ENCODE peak calls at places on chromosomes 13 and 19, in six cellular contexts. A is mesendoderm, Q is H1, Y is neuronal stem cell, C is H9, D is mesenchymal stem cell. G is an unnamed sample.

GRCh38 chr19:40274585-40275544 is 10.3 kb downstream of the AKT2 start:
- DNase-seq in A (no peak), Q (no peak), Y (no peak), C (no peak), D (no peak), G (no peak)

GRCh38 chr19:42233638-42234292 is 8.6 kb downstream of the GSK3A start:
- DNase-seq in A (no peak), Q (no peak), Y (no peak), C (no peak), D (no peak), G (no peak)

GRCh38 chr19:3413796-3414327 is 47.5 kb downstream of the NFIC start:
- DNase-seq in A (no peak), Q (no peak), Y (no peak), C (no peak), D (peak; percentile 48), G (no peak)

GRCh38 chr13:42758515-42758914 is 22.9 kb upstream of the FAM216B start:
- DNase-seq in A (no peak), Q (no peak), Y (no peak), C (no peak), D (no peak), G (no peak)

GRCh38 chr19:14475251-14476073 is at the start of gene PTGER1:
- DNase-seq in A (peak; percentile 58), Q (peak; percentile 76), Y (no peak), C (peak; percentile 69), D (peak; percentile 61), G (peak; percentile 35)

GRCh38 chr19:55437410-55437809 is 5.7 kb downstream of the SHISA7 start:
- DNase-seq in A (peak; percentile 87), Q (peak; percentile 87), Y (peak; percentile 78), C (peak; percentile 88), D (peak; percentile 70), G (peak; percentile 56)

GRCh38 chr13:112885782-112886268 is 83.2 kb upstream of the MCF2L start:
- DNase-seq in A (peak; percentile 93), Q (peak; percentile 84), Y (peak; percentile 74), C (peak; percentile 95), D (peak; percentile 88), G (peak; percentile 87)

GRCh38 chr19:35644987-35645679 is 3.0 kb upstream of the COX6B1 start:
- DNase-seq in A (peak; percentile 90), Q (peak; percentile 98), Y (peak; percentile 86), C (peak; percentile 93), D (no peak), G (peak; percentile 16)

GRCh38 chr19:7926021-7926726 is at the start of gene CTXN1:
- DNase-seq in A (peak; percentile 69), Q (peak; percentile 91), Y (peak; percentile 72), C (peak; percentile 71), D (peak; percentile 75), G (no peak)

GRCh38 chr19:16325161-16325527 is 518 bp downstream of the KLF2 start:
- DNase-seq in A (peak; percentile 48), Q (peak; percentile 71), Y (peak; percentile 17), C (peak; percentile 46), D (peak; percentile 35), G (no peak)

GRCh38 chr13:24443366-24443765 is 69.2 kb downstream of the PARP4 start:
- DNase-seq in A (no peak), Q (no peak), Y (no peak), C (no peak), D (no peak), G (no peak)

GRCh38 chr19:28443361-28443760 is 769.6 kb downstream of the UQCRFS1 start:
- DNase-seq in A (peak; percentile 66), Q (no peak), Y (no peak), C (no peak), D (no peak), G (no peak)

GRCh38 chr19:45152504-45153338 is 8.1 kb downstream of the NKPD1 start:
- DNase-seq in A (peak; percentile 71), Q (peak; percentile 75), Y (no peak), C (peak; percentile 82), D (no peak), G (peak; percentile 40)

GRCh38 chr13:48155850-48156249 is 60.9 kb upstream of the MED4 start:
- DNase-seq in A (no peak), Q (no peak), Y (no peak), C (no peak), D (peak; percentile 45), G (peak; percentile 33)

GRCh38 chr19:45141203-45141900 is 19.4 kb downstream of the NKPD1 start:
- DNase-seq in A (no peak), Q (no peak), Y (no peak), C (no peak), D (no peak), G (no peak)

GRCh38 chr13:23445794-23446193 is 12.3 kb upstream of the SACS start:
- DNase-seq in A (peak; percentile 37), Q (peak; percentile 38), Y (no peak), C (no peak), D (no peak), G (no peak)

GRCh38 chr13:54445453-54445852 is 1416.8 kb downstream of the OLFM4 start:
- DNase-seq in A (no peak), Q (no peak), Y (no peak), C (no peak), D (no peak), G (no peak)

GRCh38 chr13:100887729-100888151 is 213.1 kb upstream of the TMTC4 start:
- DNase-seq in A (peak; percentile 54), Q (no peak), Y (no peak), C (no peak), D (peak; percentile 89), G (peak; percentile 82)

GRCh38 chr13:73440296-73440895 is 381.6 kb downstream of the KLF5 start:
- DNase-seq in A (peak; percentile 60), Q (no peak), Y (no peak), C (no peak), D (peak; percentile 27), G (no peak)

GRCh38 chr19:12464769-12465725 is 19.6 kb downstream of the ZNF709 start:
- DNase-seq in A (peak; percentile 16), Q (no peak), Y (no peak), C (no peak), D (no peak), G (no peak)

GRCh38 chr13:24142453-24142852 is 18.1 kb upstream of the SPATA13 start:
- DNase-seq in A (no peak), Q (no peak), Y (no peak), C (no peak), D (no peak), G (no peak)

GRCh38 chr19:13731147-13731964 is 33.0 kb upstream of the MRI1 start:
- DNase-seq in A (peak; percentile 97), Q (peak; percentile 98), Y (peak; percentile 93), C (peak; percentile 98), D (peak; percentile 98), G (peak; percentile 98)

GRCh38 chr19:56707821-56708220 is 36.3 kb upstream of the ZNF835 start:
- DNase-seq in A (no peak), Q (no peak), Y (no peak), C (no peak), D (no peak), G (no peak)

GRCh38 chr13:32811297-32811800 is 204.9 kb upstream of the KL start:
- DNase-seq in A (no peak), Q (no peak), Y (no peak), C (no peak), D (peak; percentile 41), G (no peak)

GRCh38 chr19:42816901-42817300 is 51.4 kb upstream of the PSG8 start:
- DNase-seq in A (no peak), Q (no peak), Y (no peak), C (no peak), D (no peak), G (peak; percentile 31)

GRCh38 chr19:34452671-34453253 is 24.6 kb downstream of the UBA2 start:
- DNase-seq in A (no peak), Q (no peak), Y (no peak), C (no peak), D (no peak), G (peak; percentile 64)

GRCh38 chr13:42760949-42761348 is 20.4 kb upstream of the FAM216B start:
- DNase-seq in A (no peak), Q (no peak), Y (no peak), C (no peak), D (no peak), G (peak; percentile 70)

GRCh38 chr13:110409581-110409992 is 102.5 kb downstream of the COL4A2 start:
- DNase-seq in A (no peak), Q (no peak), Y (no peak), C (no peak), D (peak; percentile 93), G (peak; percentile 68)
- H2BK120ac ChIP-seq in A (no peak overlapping the region), Q (no peak overlapping the region), Y (no peak overlapping the region), C (no peak overlapping the region), D (peak overlapping the region; percentile 69), G (peak overlapping the region; percentile 93)

DNA sequence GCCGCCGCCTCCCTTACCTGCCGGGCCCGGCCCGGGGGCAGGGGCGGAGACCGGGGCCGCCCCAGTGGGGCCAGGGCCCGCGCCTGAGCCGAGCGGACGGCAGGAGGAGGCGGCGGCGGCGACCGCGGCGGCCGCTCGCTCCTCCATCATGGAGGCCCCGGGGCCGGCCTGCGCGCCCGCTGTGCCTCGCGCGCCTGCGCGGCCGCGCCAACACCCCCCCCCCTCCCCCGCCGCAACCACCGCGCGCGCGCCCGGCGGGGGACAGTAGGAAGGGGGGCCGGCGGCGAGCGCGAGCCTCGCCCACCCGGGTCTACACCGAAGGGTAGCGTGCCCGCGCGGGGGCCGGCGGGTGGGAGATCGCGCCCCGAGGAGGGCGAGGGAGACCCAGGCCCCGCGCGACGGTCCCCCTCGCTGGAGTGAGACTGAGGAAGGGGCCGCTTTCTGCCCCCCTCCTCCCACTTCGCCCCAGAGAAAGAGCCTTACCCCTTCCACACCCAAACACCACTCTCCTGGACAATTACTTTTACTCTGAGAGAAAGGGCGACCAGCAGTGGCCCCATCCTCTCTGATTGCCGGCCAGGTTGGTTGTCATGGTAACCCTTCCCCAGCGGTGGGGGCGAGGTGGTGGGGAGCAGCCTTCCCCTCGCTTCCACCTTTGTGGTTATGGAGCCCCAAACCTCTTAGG is at the start of gene STRN4:
- DNase-seq in A (peak; percentile 40), Q (peak; percentile 67), Y (peak; percentile 47), C (no peak), D (peak; percentile 46), G (no peak)
- H2BK120ac ChIP-seq in A (peak within 1 kb of the TSS; percentile 85), Q (no peak within 1 kb of the TSS), Y (peak within 1 kb of the TSS; percentile 89), C (peak within 1 kb of the TSS; percentile 91), D (peak within 1 kb of the TSS; percentile 82), G (peak within 1 kb of the TSS; percentile 57)

GRCh38 chr19:52993342-52994178 is 20.2 kb upstream of the ERVV-1 start:
- DNase-seq in A (peak; percentile 94), Q (peak; percentile 95), Y (peak; percentile 87), C (peak; percentile 81), D (peak; percentile 78), G (peak; percentile 66)
- H2BK120ac ChIP-seq in A (no peak overlapping the region), Q (no peak overlapping the region), Y (no peak overlapping the region), C (no peak overlapping the region), D (no peak overlapping the region), G (no peak overlapping the region)

DNA sequence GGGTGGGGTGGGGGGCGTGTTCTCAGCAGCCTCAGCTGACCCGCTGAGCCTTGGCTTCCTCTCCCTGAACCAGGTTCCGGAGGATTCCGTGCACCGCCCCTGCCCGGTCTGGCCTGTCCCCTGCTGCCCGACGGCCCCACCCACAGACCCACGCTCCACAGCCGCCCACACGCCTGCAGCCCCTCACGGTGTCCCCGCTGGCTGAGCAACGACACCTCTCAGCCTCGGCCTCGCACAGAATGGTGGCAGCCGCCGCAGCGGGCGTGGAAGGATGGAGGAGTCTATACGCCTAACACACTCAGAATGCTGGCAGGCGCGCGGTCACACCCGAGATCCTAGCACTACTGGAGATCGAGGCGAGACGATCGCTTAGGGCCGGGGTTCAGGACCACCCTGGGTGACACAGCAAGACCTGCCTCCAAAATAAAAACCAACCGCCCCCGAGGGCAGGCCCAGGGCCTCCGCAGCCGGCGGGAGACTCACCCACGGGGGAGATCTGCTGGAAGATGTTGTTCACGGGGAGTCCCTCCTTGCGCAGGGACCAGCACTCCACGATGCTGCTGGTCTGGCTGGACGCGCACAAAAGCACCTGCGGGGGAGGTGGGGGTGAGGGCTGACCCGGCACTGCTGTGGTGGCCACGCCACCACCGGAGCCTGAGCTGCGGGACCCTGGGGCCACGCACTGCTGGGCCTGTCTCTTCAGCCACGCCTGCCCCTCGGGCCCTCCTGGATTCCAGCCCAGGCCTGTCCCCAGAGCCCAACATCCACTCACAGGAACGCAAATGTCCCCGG is 8.4 kb downstream of the MED16 start:
- DNase-seq in A (no peak), Q (no peak), Y (no peak), C (no peak), D (no peak), G (no peak)
- H2BK120ac ChIP-seq in A (no peak overlapping the region), Q (no peak overlapping the region), Y (no peak overlapping the region), C (no peak overlapping the region), D (no peak overlapping the region), G (no peak overlapping the region)

G was measured in IMR-90.